ENCODE peak calls at places on chromosomes 7 and 10, in six cellular contexts. U, B, F, S, T and X are unnamed samples.

GRCh38 chr10:122216047-122216446 is 55.0 kb upstream of the BTBD16 start:
- DNase-seq in F (no peak), S (no peak), U (no peak), B (no peak), T (no peak), X (no peak)

GRCh38 chr7:111668711-111669110 is 106.4 kb upstream of the IMMP2L start:
- DNase-seq in T (no peak), B (no peak), F (no peak), S (no peak), U (no peak), X (no peak)

GRCh38 chr7:67610897-67611296 is 614.3 kb downstream of the TYW1 start:
- DNase-seq in T (no peak), F (no peak), S (no peak), U (no peak), B (no peak), X (no peak)

GRCh38 chr10:11058965-11059364 is 41.3 kb downstream of the CELF2 start:
- DNase-seq in T (no peak), U (no peak), S (no peak), F (no peak), B (peak; percentile 23), X (peak; percentile 33)

GRCh38 chr10:96695366-96695765 is 24.9 kb downstream of the PIK3AP1 start:
- DNase-seq in F (no peak), U (no peak), S (no peak), B (no peak), T (no peak), X (no peak)

GRCh38 chr7:96244244-96244991 is 77.5 kb downstream of the SLC25A13 start:
- DNase-seq in S (no peak), T (no peak), B (no peak), F (no peak), U (no peak), X (no peak)

GRCh38 chr7:1065263-1066260 is 21.2 kb downstream of the GPR146 start:
- DNase-seq in F (no peak), B (peak; percentile 77), U (peak; percentile 91), S (no peak), T (peak; percentile 92), X (peak; percentile 71)

GRCh38 chr7:73770002-73770859 is at the start of gene CLDN3:
- DNase-seq in F (no peak), S (no peak), T (no peak), U (peak; percentile 93), B (no peak), X (no peak)

GRCh38 chr7:141697211-141697871 is 4.6 kb downstream of the DENND11 start:
- DNase-seq in F (peak; percentile 23), S (no peak), U (no peak), B (no peak), T (no peak), X (peak; percentile 10)

GRCh38 chr10:77226871-77227557 is 410.6 kb downstream of the KCNMA1 start:
- DNase-seq in B (no peak), U (no peak), F (no peak), S (no peak), T (no peak), X (no peak)

GRCh38 chr7:105648561-105649401 is 67.5 kb upstream of the EFCAB10 start:
- DNase-seq in U (no peak), T (peak; percentile 46), B (no peak), S (no peak), F (no peak), X (no peak)

GRCh38 chr10:1369197-1369596 is 313.0 kb downstream of the WDR37 start:
- DNase-seq in T (no peak), U (no peak), S (no peak), F (no peak), B (no peak), X (no peak)

GRCh38 chr7:91029688-91030087 is 234.5 kb upstream of the FZD1 start:
- DNase-seq in F (no peak), U (no peak), B (no peak), T (no peak), S (no peak), X (no peak)

GRCh38 chr7:114944742-114945625 is 23.1 kb downstream of the MDFIC start:
- DNase-seq in S (peak; percentile 84), B (peak; percentile 91), T (peak; percentile 90), F (peak; percentile 85), U (peak; percentile 49), X (peak; percentile 97)

GRCh38 chr7:106050002-106050742 is 61.9 kb downstream of the SYPL1 start:
- DNase-seq in S (no peak), B (peak; percentile 92), F (peak; percentile 32), U (no peak), T (peak; percentile 79), X (peak; percentile 79)

GRCh38 chr10:44510716-44511115 is 125.8 kb upstream of the CXCL12 start:
- DNase-seq in U (no peak), F (peak; percentile 84), B (peak; percentile 58), S (no peak), T (no peak), X (peak; percentile 86)

GRCh38 chr10:118955531-118956252 is 73.8 kb upstream of the NANOS1 start:
- DNase-seq in S (no peak), U (no peak), F (no peak), B (no peak), T (no peak), X (peak; percentile 21)

GRCh38 chr7:75992083-75992755 is 2.2 kb downstream of the TMEM120A start:
- DNase-seq in T (peak; percentile 63), S (no peak), F (no peak), U (peak; percentile 40), B (no peak), X (no peak)

GRCh38 chr7:37320140-37320839 is 128.4 kb downstream of the ELMO1 start:
- DNase-seq in F (no peak), T (no peak), U (no peak), B (no peak), S (no peak), X (no peak)

GRCh38 chr7:103929808-103930415 is 59.5 kb downstream of the RELN start:
- DNase-seq in B (no peak), U (no peak), S (no peak), T (no peak), F (no peak), X (no peak)

GRCh38 chr10:99854860-99855259 is 72.4 kb downstream of the ABCC2 start:
- DNase-seq in U (no peak), B (peak; percentile 91), S (peak; percentile 66), T (peak; percentile 75), F (peak; percentile 67), X (peak; percentile 88)

GRCh38 chr7:94656925-94657731 is 1.2 kb upstream of the SGCE start:
- DNase-seq in B (peak; percentile 48), T (no peak), S (no peak), U (no peak), F (no peak), X (peak; percentile 54)

GRCh38 chr7:91683823-91684222 is 196.7 kb downstream of the MTERF1 start:
- DNase-seq in S (peak; percentile 67), T (no peak), U (no peak), F (peak; percentile 27), B (peak; percentile 77), X (peak; percentile 94)

GRCh38 chr7:98520356-98520932 is 96.6 kb upstream of the NPTX2 start:
- DNase-seq in F (no peak), S (no peak), T (peak; percentile 47), B (no peak), U (no peak), X (no peak)

GRCh38 chr10:17649836-17650235 is 5.9 kb downstream of the STAM start:
- DNase-seq in T (no peak), F (peak; percentile 42), U (no peak), S (no peak), B (no peak), X (peak; percentile 82)

GRCh38 chr7:155027879-155028278 is 25.0 kb upstream of the PAXIP1 start:
- DNase-seq in B (no peak), F (no peak), T (no peak), S (no peak), U (no peak), X (no peak)

GRCh38 chr7:16697507-16698199 is 51.7 kb downstream of the BZW2 start:
- DNase-seq in T (no peak), S (no peak), F (no peak), B (peak; percentile 72), U (no peak), X (peak; percentile 51)

GRCh38 chr10:100339236-100339635 is 7.8 kb upstream of the SCD start:
- DNase-seq in T (no peak), F (no peak), S (no peak), U (no peak), B (no peak), X (no peak)

GRCh38 chr7:124652237-124652636 is 113.4 kb downstream of the GPR37 start:
- DNase-seq in U (no peak), B (no peak), F (no peak), S (no peak), T (no peak), X (no peak)

GRCh38 chr10:101901340-101901739 is 57.7 kb upstream of the KCNIP2 start:
- DNase-seq in U (no peak), S (no peak), F (no peak), B (no peak), T (no peak), X (no peak)

GRCh38 chr10:62266611-62267010 is 2.0 kb downstream of the RTKN2 start:
- DNase-seq in S (no peak), F (no peak), U (no peak), B (no peak), T (no peak), X (peak; percentile 33)

GRCh38 chr10:125448596-125448995 is 234.4 kb downstream of the TEX36 start:
- DNase-seq in U (no peak), T (no peak), S (no peak), B (no peak), F (no peak), X (peak; percentile 2)
- TF ChIP-seq CTCF in U (peak; percentile 23), T (no peak), S (peak; percentile 73), B (peak; percentile 3), F (peak; percentile 59), X (peak; percentile 40)

GRCh38 chr10:97850446-97850845 is 803 bp downstream of the GOLGA7B start:
- DNase-seq in F (no peak), T (no peak), U (no peak), S (no peak), B (no peak), X (no peak)
- H3K4me3 ChIP-seq in F (no peak overlapping the region), T (peak overlapping the region; percentile 52), U (peak overlapping the region; percentile 56), S (no peak overlapping the region), B (no peak overlapping the region), X (no peak overlapping the region)

GRCh38 chr7:69674701-69675182 is 76.5 kb downstream of the AUTS2 start:
- DNase-seq in T (no peak), F (no peak), S (no peak), U (no peak), B (no peak), X (no peak)
- TF ChIP-seq CTCF in T (no peak), F (no peak), S (no peak), U (no peak), B (no peak), X (no peak)

GRCh38 chr10:80201592-80202256 is 3.6 kb downstream of the ANXA11 start:
- DNase-seq in T (no peak), B (no peak), U (peak; percentile 70), S (no peak), F (no peak), X (no peak)
- H3K4me3 ChIP-seq in T (no peak overlapping the region), B (no peak overlapping the region), U (no peak overlapping the region), S (no peak overlapping the region), F (no peak overlapping the region), X (peak overlapping the region; percentile 28)